ENCODE peak calls at places on chromosomes 13 and 19, in four cellular contexts. F, H, W and A are unnamed samples.
A peak's percentile ranks its signal among the peaks of the same experiment; 100 is the strongest.

GRCh38 chr19:7620442-7621412 is 8.6 kb downstream of the XAB2 start:
- DNase-seq in H (no peak), W (no peak), F (no peak), A (no peak)

GRCh38 chr19:34841780-34842179 is 68.8 kb upstream of the ZNF599 start:
- DNase-seq in W (no peak), H (no peak), F (no peak), A (no peak)

GRCh38 chr19:29777916-29778315 is 33.9 kb upstream of the CCNE1 start:
- DNase-seq in F (no peak), H (no peak), W (no peak), A (no peak)

GRCh38 chr19:16372065-16372915 is 47.7 kb downstream of the KLF2 start:
- DNase-seq in W (no peak), H (no peak), F (no peak), A (peak; percentile 11)

GRCh38 chr13:45333973-45334922 is 6.7 kb downstream of the TPT1 start:
- DNase-seq in H (no peak), W (no peak), F (no peak), A (no peak)

GRCh38 chr19:19554074-19555023 is 16.3 kb downstream of the CILP2 start:
- DNase-seq in W (peak; percentile 62), H (no peak), F (peak; percentile 53), A (peak; percentile 48)

GRCh38 chr19:56873493-56873892 is 33.0 kb upstream of the PEG3 start:
- DNase-seq in W (no peak), F (no peak), H (no peak), A (no peak)

GRCh38 chr13:111115841-111116500 is 861 bp downstream of the ARHGEF7 start:
- DNase-seq in H (peak; percentile 30), F (no peak), W (peak; percentile 29), A (peak; percentile 69)

GRCh38 chr13:111422352-111422751 is 101.9 kb downstream of the TEX29 start:
- DNase-seq in F (no peak), W (no peak), H (no peak), A (no peak)

GRCh38 chr13:85265296-85265695 is 533.9 kb downstream of the SLITRK6 start:
- DNase-seq in F (no peak), H (no peak), W (no peak), A (no peak)

GRCh38 chr19:56350416-56351045 is 35.9 kb upstream of the ZSCAN5A start:
- DNase-seq in W (peak; percentile 29), H (peak; percentile 21), F (peak; percentile 48), A (no peak)

GRCh38 chr13:110136660-110137585 is 170.0 kb downstream of the COL4A1 start:
- DNase-seq in F (no peak), W (no peak), H (no peak), A (no peak)

GRCh38 chr19:31018951-31019350 is 330.3 kb downstream of the TSHZ3 start:
- DNase-seq in F (no peak), H (no peak), W (no peak), A (no peak)

GRCh38 chr13:46101488-46102289 is 3.1 kb downstream of the CPB2 start:
- DNase-seq in H (no peak), F (peak; percentile 69), W (no peak), A (no peak)

GRCh38 chr13:76286178-76286577 is 600.0 kb downstream of the KCTD12 start:
- DNase-seq in F (no peak), H (no peak), W (no peak), A (no peak)

GRCh38 chr19:56217039-56217949 is 15.2 kb downstream of the ZSCAN5C start:
- DNase-seq in W (no peak), H (no peak), F (no peak), A (peak; percentile 15)

GRCh38 chr19:42281175-42282035 is 12.4 kb downstream of the CIC start:
- DNase-seq in F (peak; percentile 36), W (peak; percentile 47), H (peak; percentile 66), A (peak; percentile 69)

GRCh38 chr13:111046590-111047141 is 68.4 kb upstream of the ARHGEF7 start:
- DNase-seq in F (no peak), W (no peak), H (no peak), A (no peak)

GRCh38 chr19:38742906-38743305 is 1.4 kb downstream of the CAPN12 start:
- DNase-seq in W (no peak), F (no peak), H (no peak), A (no peak)

GRCh38 chr13:40319699-40320586 is 346.5 kb downstream of the FOXO1 start:
- DNase-seq in W (no peak), H (no peak), F (no peak), A (no peak)

GRCh38 chr19:47779524-47780214 is 1.2 kb downstream of the SELENOW start:
- DNase-seq in H (peak; percentile 61), F (no peak), W (peak; percentile 63), A (peak; percentile 83)

GRCh38 chr19:4390017-4390861 is 10.1 kb downstream of the SH3GL1 start:
- DNase-seq in W (peak; percentile 30), H (no peak), F (no peak), A (peak; percentile 55)

GRCh38 chr13:41017153-41017552 is 2.0 kb downstream of the ELF1 start:
- DNase-seq in W (peak; percentile 43), H (no peak), F (no peak), A (no peak)

GRCh38 chr13:31786011-31786410 is 46.7 kb downstream of the RXFP2 start:
- DNase-seq in W (no peak), H (no peak), F (no peak), A (no peak)

GRCh38 chr19:43564800-43565199 is 10.5 kb downstream of the XRCC1 start:
- DNase-seq in H (no peak), W (no peak), F (no peak), A (no peak)

DNA sequence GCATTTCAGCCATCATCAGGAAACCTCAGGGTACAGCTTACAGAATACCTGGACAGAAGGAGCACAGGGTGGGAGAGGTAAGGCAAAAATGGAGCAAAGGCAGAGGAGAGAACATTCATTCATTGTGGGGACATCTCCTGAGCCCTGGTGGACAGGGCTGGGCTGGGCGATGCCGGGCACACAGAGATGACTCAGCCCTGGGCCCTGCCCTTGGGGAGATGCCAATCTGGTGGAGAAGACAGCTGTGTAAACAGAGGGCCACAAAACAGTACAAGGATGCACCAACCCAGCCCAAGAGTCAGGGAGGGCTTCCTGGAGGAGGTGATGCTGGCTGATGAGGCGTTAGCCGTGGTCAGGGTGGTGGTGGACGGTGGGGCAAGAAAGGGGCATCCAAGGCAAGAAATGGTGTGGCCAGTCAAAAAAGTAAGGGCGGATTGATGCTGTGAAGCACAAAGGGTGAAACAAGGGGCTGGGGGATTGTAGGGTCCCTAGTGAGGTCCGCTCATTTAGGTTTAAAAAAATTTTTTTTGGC is 3.6 kb upstream of the HAS1 start:
- DNase-seq in W (no peak), H (no peak), F (no peak), A (no peak)
- H3K27me3 ChIP-seq in W (peaks cover 38% of the 10 kb centered on the region), H (no peaks in the 10 kb centered on the region), F (peaks cover 9% of the 10 kb centered on the region), A (peaks cover 97% of the 10 kb centered on the region)

DNA sequence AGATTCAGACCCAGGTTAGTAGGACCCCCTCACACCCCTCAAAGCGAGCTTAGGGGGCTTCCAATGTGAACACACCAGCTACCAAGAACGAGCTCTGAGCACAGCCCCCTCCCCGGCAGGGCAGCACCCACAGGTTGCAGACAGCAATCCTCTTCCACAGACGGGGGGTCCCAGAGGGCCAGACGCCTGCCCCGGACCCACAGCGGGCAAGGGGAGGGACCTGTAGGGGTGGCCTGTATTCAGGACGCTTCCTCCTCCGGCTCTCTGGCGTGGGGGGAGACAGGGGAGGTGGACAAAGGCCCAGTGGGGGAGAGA is 4.8 kb downstream of the TTYH1 start:
- DNase-seq in W (no peak), F (no peak), H (no peak), A (no peak)
- H3K4me3 ChIP-seq in W (no peak overlapping the region), F (peak overlapping the region; percentile 12), H (no peak overlapping the region), A (peak overlapping the region; percentile 49)

DNA sequence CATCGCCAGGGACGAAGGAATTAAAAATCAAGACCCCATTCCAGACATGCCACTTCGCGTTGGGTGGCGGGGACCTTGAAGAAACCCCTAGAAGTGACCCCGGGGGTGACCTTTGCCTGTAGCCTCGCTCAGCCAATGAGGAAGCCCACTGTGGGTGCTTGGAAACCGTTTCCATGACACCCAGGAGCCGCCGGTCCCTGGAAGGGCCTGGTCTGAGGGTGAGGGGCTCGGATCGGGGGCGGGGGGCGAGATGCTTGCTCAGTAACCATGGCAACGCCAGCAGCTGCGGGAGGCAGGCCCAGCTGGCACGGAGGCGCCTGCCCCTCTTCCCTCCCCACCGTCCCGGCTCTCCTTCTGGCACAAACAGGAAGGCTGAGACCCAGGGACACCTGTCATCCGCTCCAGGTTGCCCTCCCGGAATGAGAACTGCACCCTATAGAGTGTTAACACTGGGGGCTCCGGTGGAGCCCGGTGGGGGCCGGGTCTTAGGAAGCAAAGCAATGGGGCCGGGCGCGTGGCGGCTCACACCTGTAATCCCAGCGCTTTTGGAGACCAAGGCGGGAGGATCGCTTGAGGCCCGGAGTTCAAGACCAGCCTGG is 54.4 kb upstream of the PTPRS start:
- DNase-seq in H (no peak), W (no peak), F (no peak), A (no peak)
- H3K27me3 ChIP-seq in H (no peaks in the 10 kb centered on the region), W (peaks cover 80% of the 10 kb centered on the region), F (peaks cover 19% of the 10 kb centered on the region), A (peaks cover 99% of the 10 kb centered on the region)

DNA sequence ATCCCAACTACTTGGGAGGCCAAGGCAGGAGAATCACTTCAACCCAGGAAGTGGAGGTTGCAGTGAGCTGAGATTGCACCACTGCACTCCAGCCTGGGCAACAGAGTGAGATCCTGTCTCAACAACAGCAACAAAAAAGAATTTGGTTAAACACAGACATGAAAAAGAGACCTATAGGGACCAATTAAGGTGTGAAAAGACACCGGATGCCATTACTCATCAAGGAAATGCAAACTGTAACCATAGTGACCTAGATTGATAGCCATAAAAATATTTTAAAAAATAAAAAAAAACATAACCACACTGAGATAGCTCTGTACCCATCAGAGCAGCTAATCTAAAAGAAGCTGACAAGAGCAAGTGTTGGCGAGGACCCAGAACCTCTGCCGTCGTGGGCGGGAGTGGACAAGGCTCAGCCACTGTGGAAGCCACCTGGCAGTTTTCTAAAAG is 37.1 kb upstream of the ISYNA1 start:
- DNase-seq in H (no peak), W (no peak), F (no peak), A (no peak)
- H3K4me3 ChIP-seq in H (no peak overlapping the region), W (no peak overlapping the region), F (no peak overlapping the region), A (no peak overlapping the region)

GRCh38 chr13:99140831-99141230 is 59.8 kb upstream of the UBAC2 start:
- DNase-seq in F (no peak), W (no peak), H (no peak), A (no peak)

GRCh38 chr13:99143904-99144303 is 56.8 kb upstream of the UBAC2 start:
- DNase-seq in W (no peak), H (no peak), F (no peak), A (no peak)

GRCh38 chr13:99150575-99151370 is 49.9 kb upstream of the UBAC2 start:
- DNase-seq in F (peak; percentile 6), W (no peak), H (no peak), A (no peak)

GRCh38 chr13:99144306-99144705 is 56.3 kb upstream of the UBAC2 start:
- DNase-seq in F (no peak), W (no peak), H (no peak), A (no peak)

GRCh38 chr13:99145461-99145860 is 55.2 kb upstream of the UBAC2 start:
- DNase-seq in H (no peak), W (no peak), F (no peak), A (no peak)
- H3K27me3 ChIP-seq in H (no peaks in the 10 kb centered on the region), W (peaks cover 21% of the 10 kb centered on the region), F (no peaks in the 10 kb centered on the region), A (no peaks in the 10 kb centered on the region)

GRCh38 chr13:24267283-24267682 is 42.1 kb upstream of the C1QTNF9 start:
- DNase-seq in H (peak; percentile 37), W (no peak), F (no peak), A (no peak)
- H3K4me3 ChIP-seq in H (no peak overlapping the region), W (no peak overlapping the region), F (no peak overlapping the region), A (peak overlapping the region; percentile 43)